ENCODE peak calls at places on chromosomes 7 and 10, in nine cellular contexts. One of them, this sample, is unnamed.

GRCh38 chr10:55550241-55550640 is 749.2 kb upstream of the PCDH15 start:
- DNase-seq in left ventricle myocardium inferior: no peak
- DNase-seq in cardiac fibroblast: no peak
- DNase-seq in body of pancreas: no peak
- DNase-seq in GM23248: peak; percentile 21
- DNase-seq in sigmoid colon: no peak
- DNase-seq in brain microvascular endothelial cell: no peak
- DNase-seq in GM12865: no peak
- DNase-seq in AG04450: no peak
- DNase-seq in this sample: no peak

GRCh38 chr7:156460861-156461632 is 179.5 kb upstream of the RNF32 start:
- DNase-seq in AG04450: no peak
- DNase-seq in brain microvascular endothelial cell: no peak
- DNase-seq in GM23248: no peak
- DNase-seq in body of pancreas: no peak
- DNase-seq in GM12865: no peak
- DNase-seq in sigmoid colon: no peak
- DNase-seq in left ventricle myocardium inferior: no peak
- DNase-seq in cardiac fibroblast: no peak
- DNase-seq in this sample: no peak

GRCh38 chr7:67402280-67402679 is 405.6 kb downstream of the TYW1 start:
- DNase-seq in left ventricle myocardium inferior: no peak
- DNase-seq in cardiac fibroblast: no peak
- DNase-seq in AG04450: no peak
- DNase-seq in GM12865: no peak
- DNase-seq in GM23248: no peak
- DNase-seq in brain microvascular endothelial cell: no peak
- DNase-seq in body of pancreas: no peak
- DNase-seq in sigmoid colon: no peak
- DNase-seq in this sample: no peak

GRCh38 chr7:98210513-98211220 is 572 bp upstream of the BHLHA15 start:
- DNase-seq in AG04450: no peak
- DNase-seq in GM23248: peak; percentile 33
- DNase-seq in body of pancreas: peak; percentile 60
- DNase-seq in sigmoid colon: peak; percentile 49
- DNase-seq in GM12865: no peak
- DNase-seq in brain microvascular endothelial cell: no peak
- DNase-seq in cardiac fibroblast: no peak
- DNase-seq in left ventricle myocardium inferior: no peak
- DNase-seq in this sample: no peak

GRCh38 chr7:106652092-106652491 is 8.9 kb downstream of the CCDC71L start:
- DNase-seq in body of pancreas: no peak
- DNase-seq in GM23248: no peak
- DNase-seq in AG04450: no peak
- DNase-seq in sigmoid colon: no peak
- DNase-seq in left ventricle myocardium inferior: no peak
- DNase-seq in cardiac fibroblast: no peak
- DNase-seq in GM12865: no peak
- DNase-seq in brain microvascular endothelial cell: no peak
- DNase-seq in this sample: no peak

GRCh38 chr10:76082232-76082631 is 650.8 kb downstream of the LRMDA start:
- DNase-seq in GM12865: no peak
- DNase-seq in left ventricle myocardium inferior: no peak
- DNase-seq in body of pancreas: no peak
- DNase-seq in GM23248: peak; percentile 38
- DNase-seq in cardiac fibroblast: peak; percentile 10
- DNase-seq in brain microvascular endothelial cell: no peak
- DNase-seq in sigmoid colon: no peak
- DNase-seq in AG04450: no peak
- DNase-seq in this sample: no peak

GRCh38 chr10:103829266-103829665 is 26.1 kb downstream of the SH3PXD2A start:
- DNase-seq in left ventricle myocardium inferior: no peak
- DNase-seq in sigmoid colon: no peak
- DNase-seq in GM23248: no peak
- DNase-seq in body of pancreas: no peak
- DNase-seq in AG04450: no peak
- DNase-seq in cardiac fibroblast: no peak
- DNase-seq in brain microvascular endothelial cell: no peak
- DNase-seq in GM12865: no peak
- DNase-seq in this sample: no peak

GRCh38 chr7:55549457-55549856 is 22.8 kb downstream of the VOPP1 start:
- DNase-seq in GM23248: no peak
- DNase-seq in AG04450: no peak
- DNase-seq in left ventricle myocardium inferior: no peak
- DNase-seq in body of pancreas: no peak
- DNase-seq in brain microvascular endothelial cell: no peak
- DNase-seq in cardiac fibroblast: no peak
- DNase-seq in sigmoid colon: no peak
- DNase-seq in GM12865: peak; percentile 73
- DNase-seq in this sample: no peak

GRCh38 chr7:82443801-82444219 is 233 bp upstream of the CACNA2D1 start:
- DNase-seq in AG04450: peak; percentile 77
- DNase-seq in cardiac fibroblast: peak; percentile 91
- DNase-seq in body of pancreas: peak; percentile 47
- DNase-seq in brain microvascular endothelial cell: peak; percentile 89
- DNase-seq in sigmoid colon: peak; percentile 96
- DNase-seq in GM23248: peak; percentile 92
- DNase-seq in left ventricle myocardium inferior: peak; percentile 88
- DNase-seq in GM12865: peak; percentile 39
- DNase-seq in this sample: peak; percentile 84

DNA sequence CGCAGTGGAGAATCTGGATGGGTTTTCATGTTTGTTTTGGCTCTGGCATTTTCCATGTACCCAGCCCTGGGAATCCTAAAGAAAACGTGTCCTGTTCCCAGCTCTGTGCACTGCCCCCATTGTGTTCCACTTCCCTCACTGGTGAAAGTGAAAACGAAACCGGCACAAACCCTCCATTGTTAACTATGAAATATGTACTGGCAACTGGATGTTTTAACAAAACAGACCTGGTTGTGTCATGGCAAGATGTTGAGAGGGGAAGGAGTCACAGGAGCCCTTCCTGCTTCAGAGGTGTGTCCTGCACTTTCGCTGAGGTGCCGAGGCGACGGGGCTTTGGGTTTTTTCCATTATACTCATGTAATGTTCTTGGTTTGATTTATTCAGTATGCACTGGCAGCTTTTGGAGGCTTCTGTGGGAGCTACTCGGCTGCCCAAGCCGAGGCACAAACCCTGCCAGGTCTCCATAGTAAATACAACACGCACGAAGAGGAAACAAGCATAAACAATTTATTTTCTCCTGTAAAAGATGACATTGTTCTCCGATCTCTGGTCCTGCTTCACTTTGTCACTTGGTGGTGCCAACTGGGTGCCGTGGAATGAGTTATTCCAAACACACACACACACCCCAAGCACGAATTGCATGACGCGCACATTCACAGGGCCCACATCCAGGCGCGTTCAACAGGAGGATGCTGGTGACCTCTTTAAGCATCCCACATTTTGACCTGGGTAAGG is 118.2 kb downstream of the CDK6 start:
- DNase-seq in cardiac fibroblast: peak; percentile 55
- DNase-seq in AG04450: no peak
- DNase-seq in GM12865: peak; percentile 55
- DNase-seq in brain microvascular endothelial cell: peak; percentile 77
- DNase-seq in sigmoid colon: peak; percentile 79
- DNase-seq in GM23248: peak; percentile 85
- DNase-seq in body of pancreas: peak; percentile 59
- DNase-seq in left ventricle myocardium inferior: no peak
- DNase-seq in this sample: peak; percentile 76
- H3K4me3 ChIP-seq in cardiac fibroblast: peak overlapping the region; percentile 16
- H3K4me3 ChIP-seq in AG04450: peak overlapping the region; percentile 45
- H3K4me3 ChIP-seq in GM12865: no peak overlapping the region
- H3K4me3 ChIP-seq in brain microvascular endothelial cell: peak overlapping the region; percentile 40
- H3K4me3 ChIP-seq in sigmoid colon: peak overlapping the region; percentile 55
- H3K4me3 ChIP-seq in GM23248: peak overlapping the region; percentile 78
- H3K4me3 ChIP-seq in body of pancreas: no peak overlapping the region
- H3K4me3 ChIP-seq in left ventricle myocardium inferior: peak overlapping the region; percentile 60
- H3K4me3 ChIP-seq in this sample: peak overlapping the region; percentile 39

DNA sequence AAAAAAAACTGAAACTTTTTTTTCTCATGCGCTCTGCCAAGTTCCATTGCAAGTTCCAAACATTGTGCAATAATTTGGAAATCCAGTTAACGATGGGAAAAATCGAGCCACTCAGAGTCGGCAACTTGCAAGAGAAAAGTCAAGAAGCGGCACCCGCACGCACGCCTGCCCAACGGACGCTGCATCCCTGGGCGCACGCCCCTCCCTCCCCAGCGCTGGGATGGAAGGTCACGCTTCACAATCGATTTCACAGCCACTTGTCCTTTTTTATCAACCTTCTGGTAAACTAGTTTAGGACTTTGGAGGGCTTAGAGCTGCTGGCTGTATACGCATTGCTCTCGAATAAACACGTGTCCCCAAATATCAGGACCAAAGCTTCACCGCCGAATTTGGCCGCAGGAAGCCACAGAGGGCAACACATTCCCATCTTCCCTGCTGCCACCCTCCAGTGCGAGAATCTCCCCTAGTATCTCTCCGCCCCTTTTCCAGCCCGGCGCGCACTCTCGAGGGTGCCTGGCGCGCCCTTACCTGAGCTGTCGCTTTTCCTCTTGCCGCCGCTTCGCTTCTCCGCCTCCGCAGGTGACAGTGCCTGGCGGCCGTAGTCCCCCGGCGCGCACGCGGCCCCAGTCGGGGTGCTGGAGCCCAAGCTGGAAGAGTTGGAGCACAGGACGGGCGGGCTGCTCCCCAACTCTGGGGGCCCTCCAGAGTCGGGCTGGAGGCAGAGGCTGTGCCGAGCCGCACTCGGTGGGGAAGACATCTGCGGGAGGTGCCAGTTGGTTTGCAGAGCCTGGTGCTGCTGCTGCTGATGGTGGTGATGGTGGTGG is 913 bp downstream of the MEOX2 start:
- DNase-seq in cardiac fibroblast: peak; percentile 80
- DNase-seq in GM12865: no peak
- DNase-seq in brain microvascular endothelial cell: no peak
- DNase-seq in body of pancreas: peak; percentile 10
- DNase-seq in GM23248: peak; percentile 76
- DNase-seq in left ventricle myocardium inferior: peak; percentile 67
- DNase-seq in sigmoid colon: peak; percentile 73
- DNase-seq in AG04450: peak; percentile 23
- DNase-seq in this sample: peak; percentile 76
- H3K4me3 ChIP-seq in cardiac fibroblast: peak overlapping the region; percentile 71
- H3K4me3 ChIP-seq in GM12865: no peak overlapping the region
- H3K4me3 ChIP-seq in brain microvascular endothelial cell: peak overlapping the region; percentile 51
- H3K4me3 ChIP-seq in body of pancreas: no peak overlapping the region
- H3K4me3 ChIP-seq in GM23248: peak overlapping the region; percentile 47
- H3K4me3 ChIP-seq in left ventricle myocardium inferior: peak overlapping the region; percentile 75
- H3K4me3 ChIP-seq in sigmoid colon: peak overlapping the region; percentile 53
- H3K4me3 ChIP-seq in AG04450: peak overlapping the region; percentile 43
- H3K4me3 ChIP-seq in this sample: peak overlapping the region; percentile 60

DNA sequence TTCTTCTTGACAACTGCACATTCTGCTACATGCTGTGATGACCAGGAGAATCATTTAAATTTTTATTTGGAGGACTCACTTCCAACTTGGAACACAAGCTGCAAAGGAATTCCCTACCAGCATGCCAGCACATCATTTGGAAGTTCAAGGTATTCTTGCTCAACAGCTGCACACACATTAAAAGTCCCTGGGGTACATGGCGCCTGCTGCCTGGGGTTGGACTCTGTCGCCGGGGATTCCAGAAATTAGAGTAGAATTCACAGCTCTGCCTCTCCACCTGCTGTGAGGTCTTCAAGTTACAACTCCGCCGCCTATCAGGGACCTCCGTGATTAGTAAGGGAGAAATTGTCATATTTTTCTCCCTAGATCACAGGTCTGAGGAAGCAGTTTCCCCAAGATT is 1.1 kb downstream of the ZNF32 start:
- DNase-seq in cardiac fibroblast: no peak
- DNase-seq in brain microvascular endothelial cell: no peak
- DNase-seq in GM23248: peak; percentile 7
- DNase-seq in AG04450: no peak
- DNase-seq in left ventricle myocardium inferior: no peak
- DNase-seq in GM12865: no peak
- DNase-seq in body of pancreas: no peak
- DNase-seq in sigmoid colon: no peak
- DNase-seq in this sample: no peak
- H3K4me3 ChIP-seq in cardiac fibroblast: no peak overlapping the region
- H3K4me3 ChIP-seq in brain microvascular endothelial cell: no peak overlapping the region
- H3K4me3 ChIP-seq in GM23248: peak overlapping the region; percentile 77
- H3K4me3 ChIP-seq in AG04450: peak overlapping the region; percentile 71
- H3K4me3 ChIP-seq in left ventricle myocardium inferior: peak overlapping the region; percentile 96
- H3K4me3 ChIP-seq in GM12865: no peak overlapping the region
- H3K4me3 ChIP-seq in body of pancreas: no peak overlapping the region
- H3K4me3 ChIP-seq in sigmoid colon: peak overlapping the region; percentile 72
- H3K4me3 ChIP-seq in this sample: peak overlapping the region; percentile 76

GRCh38 chr7:36217211-36217960 is 64.3 kb downstream of the EEPD1 start:
- DNase-seq in GM23248: no peak
- DNase-seq in GM12865: no peak
- DNase-seq in brain microvascular endothelial cell: no peak
- DNase-seq in left ventricle myocardium inferior: no peak
- DNase-seq in body of pancreas: no peak
- DNase-seq in cardiac fibroblast: no peak
- DNase-seq in AG04450: no peak
- DNase-seq in sigmoid colon: no peak
- DNase-seq in this sample: no peak
- H3K4me3 ChIP-seq in GM23248: no peak overlapping the region
- H3K4me3 ChIP-seq in GM12865: no peak overlapping the region
- H3K4me3 ChIP-seq in brain microvascular endothelial cell: no peak overlapping the region
- H3K4me3 ChIP-seq in left ventricle myocardium inferior: no peak overlapping the region
- H3K4me3 ChIP-seq in body of pancreas: no peak overlapping the region
- H3K4me3 ChIP-seq in cardiac fibroblast: no peak overlapping the region
- H3K4me3 ChIP-seq in AG04450: no peak overlapping the region
- H3K4me3 ChIP-seq in sigmoid colon: no peak overlapping the region
- H3K4me3 ChIP-seq in this sample: no peak overlapping the region

GRCh38 chr7:149771199-149771636 is 2.2 kb downstream of the ZNF467 start:
- DNase-seq in GM12865: no peak
- DNase-seq in left ventricle myocardium inferior: peak; percentile 34
- DNase-seq in body of pancreas: peak; percentile 67
- DNase-seq in GM23248: no peak
- DNase-seq in AG04450: no peak
- DNase-seq in brain microvascular endothelial cell: no peak
- DNase-seq in cardiac fibroblast: no peak
- DNase-seq in sigmoid colon: no peak
- DNase-seq in this sample: no peak
- H3K4me3 ChIP-seq in GM12865: peak overlapping the region; percentile 30
- H3K4me3 ChIP-seq in left ventricle myocardium inferior: peak overlapping the region; percentile 81
- H3K4me3 ChIP-seq in body of pancreas: peak overlapping the region; percentile 1
- H3K4me3 ChIP-seq in GM23248: peak overlapping the region; percentile 76
- H3K4me3 ChIP-seq in AG04450: peak overlapping the region; percentile 55
- H3K4me3 ChIP-seq in brain microvascular endothelial cell: peak overlapping the region; percentile 40
- H3K4me3 ChIP-seq in cardiac fibroblast: peak overlapping the region; percentile 49
- H3K4me3 ChIP-seq in sigmoid colon: peak overlapping the region; percentile 75
- H3K4me3 ChIP-seq in this sample: peak overlapping the region; percentile 77

DNA sequence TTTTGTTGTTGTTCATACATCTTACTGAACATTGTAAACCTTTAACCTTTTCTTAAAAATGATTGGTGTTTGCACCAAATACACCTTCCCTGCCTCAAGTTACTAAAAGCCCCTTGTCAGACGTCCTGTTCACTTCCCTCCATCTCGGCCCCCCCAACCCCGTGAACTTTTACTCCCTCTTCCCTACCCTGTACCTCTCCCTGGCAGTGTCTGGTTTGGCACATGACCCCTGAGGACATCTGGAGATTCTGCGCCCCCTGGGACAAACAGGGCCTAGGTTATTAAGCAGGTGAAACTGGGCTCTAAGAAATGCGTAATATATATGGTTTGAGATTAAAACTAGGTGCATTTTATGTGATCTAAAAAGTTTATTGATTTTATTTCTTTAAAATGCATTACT is 1.4 kb downstream of the PPP2R2D start:
- DNase-seq in cardiac fibroblast: no peak
- DNase-seq in GM23248: no peak
- DNase-seq in AG04450: no peak
- DNase-seq in left ventricle myocardium inferior: no peak
- DNase-seq in brain microvascular endothelial cell: no peak
- DNase-seq in GM12865: no peak
- DNase-seq in body of pancreas: no peak
- DNase-seq in sigmoid colon: peak; percentile 37
- DNase-seq in this sample: no peak
- H3K4me3 ChIP-seq in cardiac fibroblast: peak overlapping the region; percentile 77
- H3K4me3 ChIP-seq in GM23248: peak overlapping the region; percentile 86
- H3K4me3 ChIP-seq in AG04450: peak overlapping the region; percentile 79
- H3K4me3 ChIP-seq in left ventricle myocardium inferior: peak overlapping the region; percentile 92
- H3K4me3 ChIP-seq in brain microvascular endothelial cell: peak overlapping the region; percentile 78
- H3K4me3 ChIP-seq in GM12865: peak overlapping the region; percentile 72
- H3K4me3 ChIP-seq in body of pancreas: no peak overlapping the region
- H3K4me3 ChIP-seq in sigmoid colon: peak overlapping the region; percentile 91
- H3K4me3 ChIP-seq in this sample: peak overlapping the region; percentile 90

This sample was measured in right atrium auricular region.